ENCODE peak calls at places on chromosomes 1 and 21, in eight cellular contexts. G is esophagus squamous epithelium, U is lower lobe of right lung, S is AG09309, A is AG04450, R is omental fat pad, B is cardiac fibroblast, K is RWPE1. J is an unnamed sample.
A peak's percentile ranks its signal among the peaks of the same experiment; 100 is the strongest.

GRCh38 chr1:76075188-76075489 is 593 bp downstream of the ST6GALNAC3 start:
- DNase-seq in G (no peak), U (no peak), S (no peak), A (no peak), R (no peak), B (no peak), K (no peak), J (no peak)

GRCh38 chr1:212152308-212152693 is 116.8 kb downstream of the DTL start:
- DNase-seq in G (no peak), U (no peak), S (no peak), A (no peak), R (no peak), B (no peak), K (no peak), J (no peak)

GRCh38 chr1:230425252-230426061 is 675 bp downstream of the PGBD5 start:
- DNase-seq in G (no peak), U (peak; percentile 51), S (no peak), A (no peak), R (no peak), B (no peak), K (no peak), J (no peak)

GRCh38 chr1:201760516-201760915 is 68.4 kb upstream of the IPO9 start:
- DNase-seq in G (no peak), U (no peak), S (no peak), A (no peak), R (no peak), B (peak; percentile 80), K (no peak), J (no peak)

GRCh38 chr1:171251042-171251740 is 2.9 kb downstream of the FMO1 start:
- DNase-seq in G (no peak), U (no peak), S (no peak), A (no peak), R (no peak), B (peak; percentile 23), K (peak; percentile 25), J (no peak)

GRCh38 chr1:115112496-115113375 is 23.4 kb upstream of the TSPAN2 start:
- DNase-seq in G (no peak), U (peak; percentile 54), S (no peak), A (no peak), R (no peak), B (peak; percentile 30), K (no peak), J (no peak)

GRCh38 chr1:198357937-198358336 is 182.5 kb downstream of the ATP6V1G3 start:
- DNase-seq in G (no peak), U (no peak), S (no peak), A (no peak), R (no peak), B (no peak), K (no peak), J (no peak)

GRCh38 chr1:110766336-110766647 is 91.6 kb upstream of the KCNA3 start:
- DNase-seq in G (no peak), U (no peak), S (no peak), A (no peak), R (no peak), B (no peak), K (no peak), J (no peak)

GRCh38 chr1:226443439-226443838 is 35.5 kb upstream of the PARP1 start:
- DNase-seq in G (no peak), U (no peak), S (peak; percentile 84), A (no peak), R (no peak), B (peak; percentile 65), K (peak; percentile 80), J (peak; percentile 69)

GRCh38 chr1:214012418-214012817 is 24.6 kb downstream of the PROX1 start:
- DNase-seq in G (no peak), U (no peak), S (no peak), A (no peak), R (no peak), B (no peak), K (no peak), J (no peak)

GRCh38 chr1:71343686-71344416 is 263.0 kb upstream of the ZRANB2 start:
- DNase-seq in G (no peak), U (no peak), S (no peak), A (no peak), R (no peak), B (no peak), K (no peak), J (no peak)

GRCh38 chr21:42614811-42615342 is 38.5 kb upstream of the PDE9A start:
- DNase-seq in G (no peak), U (peak; percentile 67), S (no peak), A (no peak), R (no peak), B (no peak), K (peak; percentile 78), J (no peak)

GRCh38 chr21:16913010-16913409 is 599.8 kb upstream of the CXADR start:
- DNase-seq in G (no peak), U (no peak), S (no peak), A (no peak), R (no peak), B (no peak), K (no peak), J (no peak)

GRCh38 chr21:36976228-36976627 is 9.8 kb upstream of the HLCS start:
- DNase-seq in G (no peak), U (no peak), S (no peak), A (no peak), R (no peak), B (no peak), K (no peak), J (no peak)

GRCh38 chr21:36976882-36977651 is 10.6 kb upstream of the HLCS start:
- DNase-seq in G (no peak), U (no peak), S (peak; percentile 46), A (peak; percentile 27), R (no peak), B (peak; percentile 87), K (peak; percentile 62), J (peak; percentile 80)

GRCh38 chr21:36981977-36982700 is 15.7 kb upstream of the HLCS start:
- DNase-seq in G (no peak), U (no peak), S (no peak), A (no peak), R (no peak), B (no peak), K (no peak), J (no peak)

GRCh38 chr21:36981049-36981391 is 14.6 kb upstream of the HLCS start:
- DNase-seq in G (no peak), U (no peak), S (no peak), A (no peak), R (no peak), B (no peak), K (no peak), J (no peak)

GRCh38 chr21:36980280-36981048 is 14.0 kb upstream of the HLCS start:
- DNase-seq in G (no peak), U (peak; percentile 67), S (no peak), A (no peak), R (no peak), B (peak; percentile 45), K (no peak), J (no peak)
- TF ChIP-seq CTCF in G (peak; percentile 7), U (no peak), S (no peak), A (no peak), R (no peak), B (no peak), K (no peak), J (no peak)

GRCh38 chr1:235024045-235024439 is 104.6 kb downstream of the TOMM20 start:
- DNase-seq in G (no peak), U (no peak), S (no peak), A (no peak), R (no peak), B (no peak), K (no peak), J (no peak)

GRCh38 chr1:235023197-235024044 is 105.2 kb downstream of the TOMM20 start:
- DNase-seq in G (no peak), U (no peak), S (no peak), A (no peak), R (no peak), B (no peak), K (no peak), J (no peak)

GRCh38 chr1:235024706-235025421 is 103.8 kb downstream of the TOMM20 start:
- DNase-seq in G (no peak), U (no peak), S (no peak), A (no peak), R (no peak), B (no peak), K (no peak), J (no peak)

GRCh38 chr1:235027076-235027861 is 101.4 kb downstream of the TOMM20 start:
- DNase-seq in G (no peak), U (no peak), S (no peak), A (no peak), R (no peak), B (no peak), K (no peak), J (no peak)

GRCh38 chr1:235025422-235025984 is 103.1 kb downstream of the TOMM20 start:
- DNase-seq in G (no peak), U (no peak), S (no peak), A (no peak), R (no peak), B (no peak), K (no peak), J (no peak)
- TF ChIP-seq CTCF in G (no peak), U (no peak), S (no peak), A (no peak), R (no peak), B (no peak), K (no peak), J (no peak)

GRCh38 chr1:100883963-100884362 is 10.7 kb downstream of the EXTL2 start:
- DNase-seq in G (no peak), U (no peak), S (no peak), A (no peak), R (no peak), B (peak; percentile 72), K (peak; percentile 64), J (peak; percentile 66)
- TF ChIP-seq CTCF in G (no peak), U (no peak), S (no peak), A (peak; percentile 7), R (no peak), B (peak; percentile 16), K (no peak), J (peak; percentile 39)

GRCh38 chr1:85393490-85393889 is 71.5 kb downstream of the DDAH1 start:
- DNase-seq in G (no peak), U (no peak), S (no peak), A (no peak), R (no peak), B (no peak), K (no peak), J (no peak)

GRCh38 chr1:85396194-85396593 is 68.8 kb downstream of the DDAH1 start:
- DNase-seq in G (no peak), U (no peak), S (no peak), A (no peak), R (no peak), B (no peak), K (no peak), J (no peak)

GRCh38 chr1:85398391-85399064 is 66.4 kb downstream of the DDAH1 start:
- DNase-seq in G (no peak), U (no peak), S (no peak), A (no peak), R (no peak), B (peak; percentile 82), K (peak; percentile 20), J (peak; percentile 51)

GRCh38 chr1:85397490-85398044 is 67.4 kb downstream of the DDAH1 start:
- DNase-seq in G (no peak), U (no peak), S (no peak), A (no peak), R (no peak), B (no peak), K (no peak), J (no peak)

DNA sequence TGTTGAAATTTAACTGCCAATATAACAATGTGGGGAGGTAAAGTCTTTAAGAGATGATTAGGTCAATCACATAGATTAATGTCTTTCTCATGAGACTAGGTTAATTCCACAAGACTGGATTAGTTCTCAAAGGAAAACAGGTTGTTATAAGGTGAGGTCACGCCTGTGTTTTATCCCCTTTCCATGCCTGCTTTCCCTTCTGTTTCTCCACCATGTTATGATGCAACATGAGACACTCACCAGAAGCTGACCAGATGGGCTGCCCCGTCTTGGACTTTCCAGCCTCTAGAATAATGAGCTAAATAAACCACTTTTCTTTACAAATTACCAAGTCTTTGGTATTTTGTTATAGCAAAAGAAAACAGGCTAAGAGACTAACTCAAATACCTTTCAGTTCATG is 70.8 kb downstream of the DDAH1 start:
- DNase-seq in G (no peak), U (no peak), S (no peak), A (no peak), R (no peak), B (peak; percentile 38), K (no peak), J (no peak)
- TF ChIP-seq CTCF in G (no peak), U (no peak), S (no peak), A (no peak), R (no peak), B (no peak), K (no peak), J (no peak)

J was measured in HFFc6.